ENCODE peak calls at places on chromosomes 2 and 18, in eight cellular contexts. W is sigmoid colon, M is AG04450, K is pancreas, X is thoracic aorta, H is heart left ventricle, J is heart right ventricle, V is fibroblast of lung. Z is an unnamed sample.

GRCh38 chr2:27324720-27325119 is 1.8 kb upstream of the MPV17 start:
- DNase-seq in W (no peak), M (no peak), K (no peak), X (no peak), H (no peak), J (no peak), V (no peak), Z (no peak)

GRCh38 chr2:199364153-199364552 is 93.6 kb downstream of the SATB2 start:
- DNase-seq in W (no peak), M (no peak), K (no peak), X (no peak), H (no peak), J (no peak), V (no peak), Z (no peak)

GRCh38 chr18:26017929-26018328 is 72.5 kb downstream of the SS18 start:
- DNase-seq in W (no peak), M (no peak), K (no peak), X (no peak), H (no peak), J (no peak), V (no peak), Z (no peak)

GRCh38 chr2:231450548-231450989 is 13.7 kb downstream of the NCL start:
- DNase-seq in W (no peak), M (no peak), K (no peak), X (no peak), H (no peak), J (no peak), V (no peak), Z (no peak)

GRCh38 chr2:134080759-134081158 is 173.1 kb upstream of the MGAT5 start:
- DNase-seq in W (no peak), M (no peak), K (no peak), X (no peak), H (no peak), J (no peak), V (no peak), Z (no peak)

GRCh38 chr18:832085-832681 is 20.1 kb upstream of the YES1 start:
- DNase-seq in W (no peak), M (no peak), K (no peak), X (no peak), H (peak; percentile 33), J (peak; percentile 22), V (no peak), Z (peak; percentile 6)

GRCh38 chr2:202023198-202023903 is 10.3 kb upstream of the FZD7 start:
- DNase-seq in W (no peak), M (no peak), K (no peak), X (no peak), H (no peak), J (no peak), V (no peak), Z (no peak)

GRCh38 chr18:12751503-12751884 is 48.7 kb downstream of the PSMG2 start:
- DNase-seq in W (no peak), M (no peak), K (no peak), X (no peak), H (no peak), J (no peak), V (no peak), Z (no peak)

GRCh38 chr18:10417191-10417590 is 37.2 kb upstream of the APCDD1 start:
- DNase-seq in W (no peak), M (no peak), K (no peak), X (no peak), H (no peak), J (no peak), V (no peak), Z (no peak)

GRCh38 chr18:62928316-62928715 is 213.0 kb downstream of the PHLPP1 start:
- DNase-seq in W (no peak), M (no peak), K (no peak), X (no peak), H (no peak), J (no peak), V (peak; percentile 7), Z (no peak)

GRCh38 chr18:48887905-48888531 is 62.7 kb downstream of the SMAD7 start:
- DNase-seq in W (peak; percentile 40), M (no peak), K (no peak), X (no peak), H (peak; percentile 52), J (no peak), V (no peak), Z (no peak)

GRCh38 chr2:15189236-15189635 is 371.9 kb downstream of the NBAS start:
- DNase-seq in W (no peak), M (no peak), K (no peak), X (no peak), H (no peak), J (no peak), V (no peak), Z (no peak)

GRCh38 chr2:69390001-69390400 is 3.0 kb upstream of the GFPT1 start:
- DNase-seq in W (no peak), M (no peak), K (no peak), X (no peak), H (no peak), J (no peak), V (no peak), Z (no peak)

GRCh38 chr2:190717764-190718651 is 69.1 kb downstream of the NAB1 start:
- DNase-seq in W (no peak), M (no peak), K (no peak), X (no peak), H (no peak), J (no peak), V (peak; percentile 6), Z (no peak)

GRCh38 chr2:182949572-182950189 is 83.2 kb upstream of the FRZB start:
- DNase-seq in W (no peak), M (no peak), K (no peak), X (no peak), H (peak; percentile 54), J (peak; percentile 19), V (peak; percentile 28), Z (no peak)

GRCh38 chr18:50397023-50397422 is 22.2 kb downstream of the SKA1 start:
- DNase-seq in W (no peak), M (no peak), K (no peak), X (no peak), H (no peak), J (no peak), V (no peak), Z (no peak)

GRCh38 chr2:183665403-183665802 is 541.2 kb downstream of the NUP35 start:
- DNase-seq in W (no peak), M (no peak), K (no peak), X (no peak), H (no peak), J (no peak), V (peak; percentile 0), Z (no peak)

GRCh38 chr2:188333751-188334524 is 42.3 kb downstream of the GULP1 start:
- DNase-seq in W (no peak), M (no peak), K (no peak), X (no peak), H (peak; percentile 30), J (peak; percentile 17), V (peak; percentile 55), Z (no peak)

GRCh38 chr2:56770490-56770889 is 586.7 kb downstream of the CCDC85A start:
- DNase-seq in W (no peak), M (no peak), K (no peak), X (no peak), H (no peak), J (no peak), V (peak; percentile 67), Z (no peak)

GRCh38 chr2:128137094-128137616 is 46.2 kb downstream of the UGGT1 start:
- DNase-seq in W (no peak), M (no peak), K (no peak), X (no peak), H (no peak), J (no peak), V (no peak), Z (no peak)

GRCh38 chr2:46032996-46033395 is 264.2 kb upstream of the EPAS1 start:
- DNase-seq in W (no peak), M (no peak), K (no peak), X (no peak), H (no peak), J (no peak), V (no peak), Z (no peak)

GRCh38 chr2:8644605-8645175 is 37.2 kb upstream of the ID2 start:
- DNase-seq in W (peak; percentile 60), M (no peak), K (no peak), X (no peak), H (no peak), J (peak; percentile 55), V (no peak), Z (no peak)
- TF ChIP-seq CTCF in W (no peak), M (no peak), K (peak; percentile 17), X (no peak), H (peak; percentile 31), J (no peak), V (no peak), Z (no peak)

GRCh38 chr2:6943523-6943922 is 26.3 kb downstream of the RNF144A start:
- DNase-seq in W (no peak), M (no peak), K (no peak), X (no peak), H (no peak), J (no peak), V (no peak), Z (no peak)
- H3K27ac ChIP-seq in W (no peak overlapping the region), M (no peak overlapping the region), K (no peak overlapping the region), X (no peak overlapping the region), H (no peak overlapping the region), J (no peak overlapping the region), V (no peak overlapping the region), Z (no peak overlapping the region)

DNA sequence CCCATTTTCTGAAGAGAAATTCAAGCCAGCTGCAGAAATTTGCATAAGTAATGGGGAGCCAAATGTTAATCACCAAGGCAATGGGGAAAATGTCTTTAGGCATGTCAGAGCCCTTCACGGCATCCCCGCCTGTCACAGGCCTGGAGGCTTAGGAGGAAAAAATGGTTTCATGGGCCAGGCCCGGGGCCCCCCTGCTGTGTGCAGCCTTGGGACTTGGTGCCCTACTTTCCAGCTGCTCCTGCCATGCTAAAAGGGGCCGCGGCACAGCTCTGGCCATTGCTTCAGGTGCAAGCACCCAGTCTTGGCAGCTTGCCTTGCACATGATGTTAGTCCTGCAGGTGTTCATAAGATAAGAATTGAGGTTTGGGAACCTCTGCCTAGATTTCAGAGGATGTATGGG is 1235.7 kb downstream of the DPP10 start:
- DNase-seq in W (no peak), M (no peak), K (no peak), X (no peak), H (no peak), J (no peak), V (no peak), Z (no peak)
- H3K9me3 ChIP-seq in W (no peaks in the 10 kb centered on the region), M (peaks cover 14% of the 10 kb centered on the region), K (no peaks in the 10 kb centered on the region), X (no peaks in the 10 kb centered on the region), H (no peaks in the 10 kb centered on the region), J (no peaks in the 10 kb centered on the region), V (no peaks in the 10 kb centered on the region), Z (peaks cover 15% of the 10 kb centered on the region)

DNA sequence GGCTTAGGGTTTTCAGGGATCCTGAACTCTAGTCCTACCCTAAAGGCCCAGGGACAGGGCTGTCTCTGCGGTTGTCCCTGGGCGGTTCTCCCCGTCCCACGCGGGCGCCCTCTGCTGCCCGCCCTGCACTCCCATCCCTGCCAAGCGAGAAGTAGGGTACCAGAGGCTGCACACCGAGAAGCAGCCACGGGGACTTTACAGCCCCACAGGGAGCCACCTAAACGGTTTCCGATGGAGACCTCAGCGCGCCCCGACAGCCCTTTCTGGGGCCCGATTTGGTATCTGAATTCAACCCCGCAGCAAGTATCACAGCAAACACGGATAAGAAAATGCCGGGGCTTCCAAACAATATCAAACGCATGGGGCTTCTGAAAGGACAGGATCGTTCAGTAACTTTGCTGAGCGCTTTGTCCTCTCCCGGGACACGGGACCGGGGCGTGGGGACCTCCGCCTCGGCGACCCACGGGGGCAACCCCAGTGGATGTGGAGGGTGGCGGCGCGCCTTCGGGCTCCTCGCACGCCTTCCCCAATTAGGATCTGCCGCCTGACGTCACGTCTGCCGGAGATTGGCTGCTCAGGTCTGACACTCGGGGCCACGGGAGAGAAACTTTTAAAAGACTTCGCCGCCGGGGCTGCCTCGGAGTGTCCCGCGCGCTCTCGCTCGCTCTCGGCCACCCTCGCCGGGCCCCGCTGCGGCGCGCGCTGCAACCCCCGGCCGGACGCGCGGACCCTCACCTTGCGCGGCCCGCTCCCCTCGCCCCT is at the start of gene LTBP1:
- DNase-seq in W (peak; percentile 88), M (no peak), K (peak; percentile 53), X (no peak), H (peak; percentile 92), J (peak; percentile 80), V (peak; percentile 80), Z (peak; percentile 21)
- TF ChIP-seq CTCF in W (peak; percentile 66), M (peak; percentile 92), K (peak; percentile 34), X (peak; percentile 69), H (peak; percentile 72), J (peak; percentile 87), V (peak; percentile 82), Z (peak; percentile 32)